ENCODE peak calls at places on chromosomes 3 and 15, in four cellular contexts. One of them, this sample, is unnamed. For H3K4me1, the result is how much of the 10 kb centered on the place peaks cover.

GRCh38 chr3:133992951-133993595 is 36.7 kb downstream of the SLCO2A1 start:
- DNase-seq in CD8-positive, alpha-beta T cell: no peak
- DNase-seq in endothelial cell of umbilical vein: no peak
- DNase-seq in stomach: no peak
- DNase-seq in this sample: no peak

GRCh38 chr3:186979837-186980236 is 49.5 kb downstream of the ST6GAL1 start:
- DNase-seq in CD8-positive, alpha-beta T cell: no peak
- DNase-seq in endothelial cell of umbilical vein: no peak
- DNase-seq in stomach: no peak
- DNase-seq in this sample: no peak

GRCh38 chr3:111521881-111522280 is 20.1 kb upstream of the CD96 start:
- DNase-seq in CD8-positive, alpha-beta T cell: no peak
- DNase-seq in endothelial cell of umbilical vein: no peak
- DNase-seq in stomach: no peak
- DNase-seq in this sample: no peak

GRCh38 chr3:131107637-131108433 is 81.2 kb downstream of the NEK11 start:
- DNase-seq in CD8-positive, alpha-beta T cell: no peak
- DNase-seq in endothelial cell of umbilical vein: peak
- DNase-seq in stomach: no peak
- DNase-seq in this sample: no peak

GRCh38 chr15:82108489-82109078 is 62.8 kb upstream of the MEX3B start:
- DNase-seq in CD8-positive, alpha-beta T cell: peak
- DNase-seq in endothelial cell of umbilical vein: peak
- DNase-seq in stomach: peak
- DNase-seq in this sample: no peak

GRCh38 chr3:124007186-124007585 is 15.3 kb upstream of the ROPN1 start:
- DNase-seq in CD8-positive, alpha-beta T cell: no peak
- DNase-seq in endothelial cell of umbilical vein: no peak
- DNase-seq in stomach: no peak
- DNase-seq in this sample: no peak

GRCh38 chr3:190322604-190323240 is 476 bp upstream of the CLDN1 start:
- DNase-seq in CD8-positive, alpha-beta T cell: no peak
- DNase-seq in endothelial cell of umbilical vein: no peak
- DNase-seq in stomach: no peak
- DNase-seq in this sample: no peak

GRCh38 chr15:62350744-62351143 is 185.7 kb upstream of the C2CD4B start:
- DNase-seq in CD8-positive, alpha-beta T cell: no peak
- DNase-seq in endothelial cell of umbilical vein: no peak
- DNase-seq in stomach: no peak
- DNase-seq in this sample: no peak

GRCh38 chr3:25583343-25583742 is 81.4 kb downstream of the TOP2B start:
- DNase-seq in CD8-positive, alpha-beta T cell: no peak
- DNase-seq in endothelial cell of umbilical vein: no peak
- DNase-seq in stomach: no peak
- DNase-seq in this sample: no peak

GRCh38 chr3:30186741-30187219 is 419.6 kb upstream of the TGFBR2 start:
- DNase-seq in CD8-positive, alpha-beta T cell: no peak
- DNase-seq in endothelial cell of umbilical vein: no peak
- DNase-seq in stomach: no peak
- DNase-seq in this sample: no peak

GRCh38 chr15:92383528-92384326 is 10.0 kb upstream of the ST8SIA2 start:
- DNase-seq in CD8-positive, alpha-beta T cell: no peak
- DNase-seq in endothelial cell of umbilical vein: no peak
- DNase-seq in stomach: no peak
- DNase-seq in this sample: no peak

GRCh38 chr3:126125781-126126251 is 41.9 kb upstream of the SLC41A3 start:
- DNase-seq in CD8-positive, alpha-beta T cell: no peak
- DNase-seq in endothelial cell of umbilical vein: no peak
- DNase-seq in stomach: peak
- DNase-seq in this sample: no peak

GRCh38 chr3:40899286-40899712 is 300.0 kb upstream of the CTNNB1 start:
- DNase-seq in CD8-positive, alpha-beta T cell: no peak
- DNase-seq in endothelial cell of umbilical vein: no peak
- DNase-seq in stomach: no peak
- DNase-seq in this sample: no peak

GRCh38 chr15:58616171-58616570 is 133.3 kb downstream of the ADAM10 start:
- DNase-seq in CD8-positive, alpha-beta T cell: no peak
- DNase-seq in endothelial cell of umbilical vein: no peak
- DNase-seq in stomach: no peak
- DNase-seq in this sample: no peak

GRCh38 chr15:81106560-81106959 is 27.5 kb upstream of the CFAP161 start:
- DNase-seq in CD8-positive, alpha-beta T cell: no peak
- DNase-seq in endothelial cell of umbilical vein: peak
- DNase-seq in stomach: peak
- DNase-seq in this sample: no peak

GRCh38 chr3:45224824-45225464 is 1.1 kb downstream of the TMEM158 start:
- DNase-seq in CD8-positive, alpha-beta T cell: no peak
- DNase-seq in endothelial cell of umbilical vein: peak
- DNase-seq in stomach: peak
- DNase-seq in this sample: no peak

GRCh38 chr3:168457973-168458539 is 362.3 kb upstream of the GOLIM4 start:
- DNase-seq in CD8-positive, alpha-beta T cell: no peak
- DNase-seq in endothelial cell of umbilical vein: no peak
- DNase-seq in stomach: no peak
- DNase-seq in this sample: no peak

GRCh38 chr3:8584661-8585060 is 59.9 kb downstream of the SSUH2 start:
- DNase-seq in CD8-positive, alpha-beta T cell: no peak
- DNase-seq in endothelial cell of umbilical vein: no peak
- DNase-seq in stomach: no peak
- DNase-seq in this sample: no peak

GRCh38 chr15:63019539-63020109 is 22.9 kb upstream of the TPM1 start:
- DNase-seq in CD8-positive, alpha-beta T cell: no peak
- DNase-seq in endothelial cell of umbilical vein: peak
- DNase-seq in stomach: peak
- DNase-seq in this sample: no peak

GRCh38 chr15:85100186-85100937 is 118.7 kb downstream of the PDE8A start:
- DNase-seq in CD8-positive, alpha-beta T cell: peak
- DNase-seq in endothelial cell of umbilical vein: no peak
- DNase-seq in stomach: no peak
- DNase-seq in this sample: no peak

GRCh38 chr15:64653757-64654156 is 121.6 kb downstream of the RBPMS2 start:
- DNase-seq in CD8-positive, alpha-beta T cell: no peak
- DNase-seq in endothelial cell of umbilical vein: peak
- DNase-seq in stomach: no peak
- DNase-seq in this sample: no peak

GRCh38 chr15:33107950-33108349 is 86.6 kb downstream of the FMN1 start:
- DNase-seq in CD8-positive, alpha-beta T cell: no peak
- DNase-seq in endothelial cell of umbilical vein: no peak
- DNase-seq in stomach: no peak
- DNase-seq in this sample: no peak

GRCh38 chr15:87902772-87903388 is 353.7 kb downstream of the NTRK3 start:
- DNase-seq in CD8-positive, alpha-beta T cell: no peak
- DNase-seq in endothelial cell of umbilical vein: no peak
- DNase-seq in stomach: no peak
- DNase-seq in this sample: no peak

GRCh38 chr3:44712455-44713075 is at the start of gene ZNF502:
- DNase-seq in CD8-positive, alpha-beta T cell: peak
- DNase-seq in endothelial cell of umbilical vein: peak
- DNase-seq in stomach: peak
- DNase-seq in this sample: no peak

GRCh38 chr15:100690786-100691160 is 88.4 kb downstream of the ASB7 start:
- DNase-seq in CD8-positive, alpha-beta T cell: no peak
- DNase-seq in endothelial cell of umbilical vein: no peak
- DNase-seq in stomach: no peak
- DNase-seq in this sample: no peak

GRCh38 chr3:57161131-57161538 is 4.0 kb downstream of the IL17RD start:
- DNase-seq in CD8-positive, alpha-beta T cell: no peak
- DNase-seq in endothelial cell of umbilical vein: no peak
- DNase-seq in stomach: no peak
- DNase-seq in this sample: no peak

GRCh38 chr3:127860223-127860622 is 37.9 kb upstream of the MGLL start:
- DNase-seq in CD8-positive, alpha-beta T cell: no peak
- DNase-seq in endothelial cell of umbilical vein: no peak
- DNase-seq in stomach: no peak
- DNase-seq in this sample: no peak

GRCh38 chr3:186754006-186754405 is 29.4 kb upstream of the EIF4A2 start:
- DNase-seq in CD8-positive, alpha-beta T cell: no peak
- DNase-seq in endothelial cell of umbilical vein: no peak
- DNase-seq in stomach: no peak
- DNase-seq in this sample: no peak

GRCh38 chr3:48088056-48088748 is 72.0 kb upstream of the MAP4 start:
- DNase-seq in CD8-positive, alpha-beta T cell: no peak
- DNase-seq in endothelial cell of umbilical vein: no peak
- DNase-seq in stomach: peak
- DNase-seq in this sample: no peak

GRCh38 chr15:40454904-40455391 is 14.2 kb downstream of the BAHD1 start:
- DNase-seq in CD8-positive, alpha-beta T cell: no peak
- DNase-seq in endothelial cell of umbilical vein: no peak
- DNase-seq in stomach: no peak
- DNase-seq in this sample: no peak

GRCh38 chr15:80160570-80161156 is 7.9 kb downstream of the FAH start:
- DNase-seq in CD8-positive, alpha-beta T cell: no peak
- DNase-seq in endothelial cell of umbilical vein: peak
- DNase-seq in stomach: no peak
- DNase-seq in this sample: no peak

GRCh38 chr3:183253364-183253960 is 409 bp downstream of the B3GNT5 start:
- DNase-seq in CD8-positive, alpha-beta T cell: no peak
- DNase-seq in endothelial cell of umbilical vein: peak
- DNase-seq in stomach: peak
- DNase-seq in this sample: no peak

GRCh38 chr3:147421184-147421912 is 12.2 kb downstream of the ZIC1 start:
- DNase-seq in CD8-positive, alpha-beta T cell: no peak
- DNase-seq in endothelial cell of umbilical vein: no peak
- DNase-seq in stomach: no peak
- DNase-seq in this sample: no peak

GRCh38 chr3:191329654-191330308 is 545 bp downstream of the UTS2B start:
- DNase-seq in CD8-positive, alpha-beta T cell: no peak
- DNase-seq in endothelial cell of umbilical vein: peak
- DNase-seq in stomach: peak
- DNase-seq in this sample: no peak

DNA sequence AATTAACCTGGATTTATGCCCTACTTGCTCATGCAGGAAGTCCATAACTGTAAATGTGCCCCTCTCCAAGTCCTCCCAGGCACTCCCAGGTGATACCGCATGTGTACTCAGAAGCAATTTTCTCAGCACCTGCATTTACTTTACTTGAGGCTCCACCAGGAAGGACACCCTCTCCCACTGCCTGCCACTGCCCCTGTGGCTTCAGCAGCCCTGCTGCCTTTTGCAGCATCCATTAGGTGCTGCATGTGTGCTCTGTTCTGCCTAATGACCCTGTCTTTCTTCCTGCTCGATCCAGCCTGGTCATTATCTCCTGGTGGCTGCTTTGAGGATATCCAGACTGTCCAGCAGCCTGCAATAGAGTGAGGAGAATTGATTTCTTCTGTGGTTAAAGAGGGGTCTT is 107.6 kb upstream of the SEMA6D start:
- DNase-seq in CD8-positive, alpha-beta T cell: no peak
- DNase-seq in endothelial cell of umbilical vein: no peak
- DNase-seq in stomach: no peak
- DNase-seq in this sample: no peak
- H3K4me1 ChIP-seq in CD8-positive, alpha-beta T cell: under half
- H3K4me1 ChIP-seq in endothelial cell of umbilical vein: under half
- H3K4me1 ChIP-seq in stomach: under half
- H3K4me1 ChIP-seq in this sample: under half

DNA sequence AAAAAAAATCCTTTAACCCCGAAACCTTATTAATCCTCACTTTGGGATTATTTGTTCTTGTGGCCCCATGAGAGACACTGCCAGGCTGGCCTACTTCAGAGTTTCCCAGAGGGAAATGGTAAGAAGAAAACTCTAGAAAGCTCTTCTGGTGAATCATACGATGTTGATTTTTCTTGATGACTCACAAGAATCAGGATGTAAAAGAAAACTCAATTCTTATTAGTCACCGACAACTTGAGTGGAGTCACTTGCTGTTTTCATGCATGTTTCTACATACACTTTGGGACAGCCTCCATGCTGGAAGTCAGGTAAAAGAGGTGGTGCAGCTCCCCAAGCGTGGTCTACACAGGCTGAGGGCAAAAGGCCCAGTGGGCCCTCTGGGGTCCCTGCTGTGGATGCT is 42.8 kb downstream of the MYO5C start:
- DNase-seq in CD8-positive, alpha-beta T cell: no peak
- DNase-seq in endothelial cell of umbilical vein: peak
- DNase-seq in stomach: no peak
- DNase-seq in this sample: no peak
- H3K4me1 ChIP-seq in CD8-positive, alpha-beta T cell: under half
- H3K4me1 ChIP-seq in endothelial cell of umbilical vein: under half
- H3K4me1 ChIP-seq in stomach: under half
- H3K4me1 ChIP-seq in this sample: under half

GRCh38 chr15:55241193-55241592 is 44.5 kb upstream of the RSL24D1 start:
- DNase-seq in CD8-positive, alpha-beta T cell: no peak
- DNase-seq in endothelial cell of umbilical vein: peak
- DNase-seq in stomach: no peak
- DNase-seq in this sample: no peak
- H3K4me1 ChIP-seq in CD8-positive, alpha-beta T cell: under half
- H3K4me1 ChIP-seq in endothelial cell of umbilical vein: under half
- H3K4me1 ChIP-seq in stomach: under half
- H3K4me1 ChIP-seq in this sample: under half

GRCh38 chr3:53902711-53903110 is 11.1 kb upstream of the SELENOK start:
- DNase-seq in CD8-positive, alpha-beta T cell: no peak
- DNase-seq in endothelial cell of umbilical vein: no peak
- DNase-seq in stomach: no peak
- DNase-seq in this sample: no peak

GRCh38 chr3:53900666-53901331 is 9.1 kb upstream of the SELENOK start:
- DNase-seq in CD8-positive, alpha-beta T cell: no peak
- DNase-seq in endothelial cell of umbilical vein: no peak
- DNase-seq in stomach: no peak
- DNase-seq in this sample: no peak

GRCh38 chr3:53902067-53902466 is 10.4 kb upstream of the SELENOK start:
- DNase-seq in CD8-positive, alpha-beta T cell: no peak
- DNase-seq in endothelial cell of umbilical vein: no peak
- DNase-seq in stomach: no peak
- DNase-seq in this sample: no peak

GRCh38 chr3:53899730-53900129 is 8.1 kb upstream of the SELENOK start:
- DNase-seq in CD8-positive, alpha-beta T cell: no peak
- DNase-seq in endothelial cell of umbilical vein: no peak
- DNase-seq in stomach: no peak
- DNase-seq in this sample: no peak
- H3K4me1 ChIP-seq in CD8-positive, alpha-beta T cell: under half
- H3K4me1 ChIP-seq in endothelial cell of umbilical vein: under half
- H3K4me1 ChIP-seq in stomach: under half
- H3K4me1 ChIP-seq in this sample: under half

This sample was measured in esophagus squamous epithelium.